ENCODE peak calls at places on chromosomes 6 and 20, in six cellular contexts. M, L, X, V, S and J are unnamed samples.

GRCh38 chr6:141309295-141309694 is 823.4 kb upstream of the GJE1 start:
- DNase-seq in S (no peak), X (no peak), L (no peak), M (no peak), V (no peak), J (no peak)

GRCh38 chr6:123127807-123128206 is 131.8 kb downstream of the CLVS2 start:
- DNase-seq in L (no peak), S (no peak), M (no peak), V (no peak), X (no peak), J (no peak)

GRCh38 chr6:43760799-43761168 is 9.2 kb upstream of the VEGFA start:
- DNase-seq in V (no peak), M (no peak), X (no peak), L (no peak), S (no peak), J (no peak)

GRCh38 chr6:42125231-42125630 is 17.2 kb downstream of the C6orf132 start:
- DNase-seq in V (no peak), S (no peak), L (no peak), X (no peak), M (no peak), J (no peak)

GRCh38 chr6:80197474-80197873 is 91.0 kb downstream of the BCKDHB start:
- DNase-seq in V (no peak), M (peak), S (no peak), X (no peak), L (no peak), J (no peak)

GRCh38 chr20:45157977-45158376 is 16.7 kb upstream of the PI3 start:
- DNase-seq in S (no peak), L (no peak), V (peak), M (peak), X (no peak), J (no peak)

GRCh38 chr20:4091332-4092135 is 76.2 kb upstream of the RNF24 start:
- DNase-seq in S (peak), M (peak), L (peak), X (no peak), V (peak), J (peak)

GRCh38 chr6:75275067-75275466 is 9.5 kb downstream of the TMEM30A start:
- DNase-seq in L (no peak), X (no peak), V (peak), M (peak), S (no peak), J (no peak)

GRCh38 chr20:20334489-20334888 is 33.4 kb upstream of the INSM1 start:
- DNase-seq in L (no peak), S (no peak), V (no peak), X (no peak), M (no peak), J (no peak)

GRCh38 chr6:130012728-130013127 is 5.7 kb upstream of the L3MBTL3 start:
- DNase-seq in L (no peak), V (no peak), X (no peak), M (no peak), S (no peak), J (no peak)

GRCh38 chr20:41854765-41855164 is 236.6 kb upstream of the CHD6 start:
- DNase-seq in S (no peak), M (no peak), V (no peak), L (no peak), X (no peak), J (no peak)

GRCh38 chr6:38673397-38674165 is 29.4 kb downstream of the GLO1 start:
- DNase-seq in X (no peak), S (no peak), L (no peak), V (no peak), M (no peak), J (no peak)

GRCh38 chr20:38117635-38118034 is 47.4 kb downstream of the TGM2 start:
- DNase-seq in V (no peak), S (peak), M (peak), L (no peak), X (no peak), J (no peak)

GRCh38 chr20:9035129-9035528 is 33.8 kb upstream of the PLCB4 start:
- DNase-seq in X (no peak), S (peak), V (peak), M (peak), L (no peak), J (no peak)

DNA sequence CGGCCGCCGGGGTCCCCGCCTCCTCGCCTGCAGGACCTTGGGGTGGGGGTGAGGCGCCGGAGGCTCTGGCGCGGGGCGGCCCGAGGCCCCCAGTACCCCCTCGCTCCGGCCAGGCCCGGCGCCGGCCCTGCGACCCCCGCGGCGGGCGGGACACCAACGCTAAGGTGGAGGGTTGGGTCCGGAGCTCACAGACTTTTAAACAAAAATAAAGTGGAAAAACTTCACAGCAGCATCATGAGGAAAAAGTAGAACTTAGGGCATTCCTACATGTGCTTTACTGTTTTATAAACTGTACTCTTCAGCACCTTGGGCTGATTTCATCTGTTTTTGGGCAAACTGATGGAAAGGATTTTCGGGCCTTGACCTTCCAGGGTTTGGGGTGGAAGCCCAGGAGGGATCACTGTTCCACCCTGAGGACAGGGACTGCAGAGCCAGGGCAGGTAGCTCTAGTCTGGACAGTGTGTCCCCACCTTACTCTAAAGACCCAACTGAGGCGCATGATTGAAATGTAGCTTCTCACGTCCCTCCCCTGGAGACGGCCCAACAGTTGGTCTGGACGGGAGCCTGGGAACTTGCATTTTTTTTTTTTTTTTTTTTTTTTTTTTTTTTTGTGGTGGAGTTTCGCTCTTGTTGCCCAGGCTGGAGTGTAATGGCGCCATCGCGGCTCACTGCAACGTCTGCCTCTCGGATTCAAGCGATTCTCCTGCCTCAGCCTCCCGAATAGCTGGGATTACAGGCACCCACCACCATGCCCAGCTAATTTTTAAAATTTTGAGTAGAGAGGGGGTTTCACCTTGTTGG is 708 bp downstream of the NELFCD start:
- DNase-seq in X (no peak), S (no peak), V (peak), L (no peak), M (peak), J (peak)
- H4K8ac ChIP-seq in X (peak), S (peak), V (no peak), L (no peak), M (peak), J (no peak)

DNA sequence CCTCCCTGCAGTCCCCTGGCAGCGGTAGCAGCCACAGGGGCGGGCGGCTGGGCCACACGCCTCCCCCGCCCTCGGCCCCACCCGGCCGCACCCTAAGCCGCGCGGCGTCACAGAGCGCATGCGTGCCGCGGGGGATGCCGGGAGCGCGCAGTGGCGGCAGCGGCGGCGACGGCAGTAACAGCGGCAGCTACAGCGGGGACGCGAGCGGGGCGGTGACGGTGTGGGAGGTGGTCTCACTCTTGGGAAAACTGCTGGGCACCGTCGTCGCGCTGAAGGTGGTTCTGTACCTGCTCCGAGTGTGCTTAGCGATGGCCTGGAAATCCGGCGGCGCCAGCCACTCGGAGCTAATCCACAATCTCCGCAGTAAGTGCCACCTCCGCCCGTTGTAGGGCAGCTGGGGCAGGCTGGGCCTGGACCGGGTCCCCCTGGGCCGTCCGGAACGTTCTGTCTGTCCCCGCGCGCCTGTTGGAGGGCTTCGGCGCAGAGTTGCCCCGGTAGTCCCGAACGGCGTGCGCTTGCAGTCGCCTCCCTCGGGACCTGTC is at the start of gene PCMT1:
- DNase-seq in V (peak), M (peak), L (peak), S (peak), X (peak), J (peak)
- H2BK5ac ChIP-seq in V (no peak), M (peak), L (no peak), S (peak), X (peak), J (peak)

GRCh38 chr20:51918561-51918960 is 116.2 kb upstream of the SALL4 start:
- DNase-seq in M (no peak), V (no peak), S (peak), L (no peak), X (no peak), J (no peak)
- H4K91ac ChIP-seq in M (no peak), V (no peak), S (no peak), L (no peak), X (no peak), J (no peak)

GRCh38 chr6:79089552-79090404 is 11.7 kb upstream of the PHIP start:
- DNase-seq in X (no peak), L (no peak), M (no peak), S (no peak), V (no peak), J (no peak)

GRCh38 chr6:79100304-79100703 is 22.2 kb upstream of the PHIP start:
- DNase-seq in M (no peak), X (no peak), V (no peak), L (no peak), S (no peak), J (no peak)

GRCh38 chr6:79094938-79095337 is 16.9 kb upstream of the PHIP start:
- DNase-seq in X (no peak), M (no peak), S (no peak), V (no peak), L (no peak), J (no peak)
- H4K8ac ChIP-seq in X (no peak), M (no peak), S (no peak), V (no peak), L (no peak), J (no peak)

GRCh38 chr6:167742719-167743303 is 83.9 kb upstream of the AFDN start:
- DNase-seq in M (no peak), V (peak), X (no peak), S (peak), L (no peak), J (no peak)
- H2BK5ac ChIP-seq in M (no peak), V (no peak), X (no peak), S (peak), L (no peak), J (no peak)